ENCODE peak calls at places on chromosomes 16 and 17, in four cellular contexts. One of them, this sample, is unnamed.

GRCh38 chr16:73058221-73058615 is 10.3 kb upstream of the ZFHX3 start:
- DNase-seq in PC-3: no peak
- DNase-seq in adipocyte: peak
- DNase-seq in fibroblast of lung: no peak
- DNase-seq in this sample: peak

GRCh38 chr16:8115814-8116213 is 474.5 kb downstream of the TMEM114 start:
- DNase-seq in adipocyte: no peak
- DNase-seq in fibroblast of lung: no peak
- DNase-seq in PC-3: no peak
- DNase-seq in this sample: no peak

GRCh38 chr16:63945805-63946204 is 1176.1 kb downstream of the CDH11 start:
- DNase-seq in PC-3: no peak
- DNase-seq in fibroblast of lung: no peak
- DNase-seq in adipocyte: peak
- DNase-seq in this sample: no peak

GRCh38 chr16:54487933-54488332 is 201.3 kb upstream of the IRX3 start:
- DNase-seq in adipocyte: no peak
- DNase-seq in fibroblast of lung: no peak
- DNase-seq in PC-3: no peak
- DNase-seq in this sample: no peak

GRCh38 chr17:79803997-79804855 is 7.3 kb upstream of the CBX8 start:
- DNase-seq in adipocyte: no peak
- DNase-seq in PC-3: no peak
- DNase-seq in fibroblast of lung: peak
- DNase-seq in this sample: peak

GRCh38 chr17:61389670-61390478 is 9.8 kb upstream of the TBX2 start:
- DNase-seq in fibroblast of lung: peak
- DNase-seq in PC-3: peak
- DNase-seq in adipocyte: peak
- DNase-seq in this sample: peak

GRCh38 chr17:63150994-63151464 is 185.0 kb downstream of the TANC2 start:
- DNase-seq in fibroblast of lung: peak
- DNase-seq in PC-3: no peak
- DNase-seq in adipocyte: peak
- DNase-seq in this sample: peak

GRCh38 chr16:35200662-35201061 is 1741.2 kb downstream of the TP53TG3F start:
- DNase-seq in PC-3: no peak
- DNase-seq in fibroblast of lung: no peak
- DNase-seq in adipocyte: no peak
- DNase-seq in this sample: no peak

GRCh38 chr17:8315740-8316217 is 5.7 kb downstream of the ARHGEF15 start:
- DNase-seq in adipocyte: no peak
- DNase-seq in PC-3: no peak
- DNase-seq in fibroblast of lung: no peak
- DNase-seq in this sample: peak

GRCh38 chr16:53913082-53913870 is 209.3 kb downstream of the FTO start:
- DNase-seq in adipocyte: peak
- DNase-seq in fibroblast of lung: peak
- DNase-seq in PC-3: peak
- DNase-seq in this sample: no peak

GRCh38 chr17:19317359-19318095 is 45.0 kb downstream of the B9D1 start:
- DNase-seq in adipocyte: peak
- DNase-seq in PC-3: no peak
- DNase-seq in fibroblast of lung: peak
- DNase-seq in this sample: peak

GRCh38 chr17:35161281-35161761 is 13.7 kb downstream of the UNC45B start:
- DNase-seq in adipocyte: no peak
- DNase-seq in PC-3: no peak
- DNase-seq in fibroblast of lung: no peak
- DNase-seq in this sample: no peak

GRCh38 chr16:30983898-30984610 is 953 bp upstream of the HSD3B7 start:
- DNase-seq in PC-3: no peak
- DNase-seq in fibroblast of lung: no peak
- DNase-seq in adipocyte: no peak
- DNase-seq in this sample: no peak

GRCh38 chr16:21626659-21627277 is 25.6 kb downstream of the IGSF6 start:
- DNase-seq in PC-3: peak
- DNase-seq in fibroblast of lung: peak
- DNase-seq in adipocyte: peak
- DNase-seq in this sample: peak

GRCh38 chr17:55261311-55261710 is 3.4 kb upstream of the HLF start:
- DNase-seq in fibroblast of lung: no peak
- DNase-seq in PC-3: no peak
- DNase-seq in adipocyte: no peak
- DNase-seq in this sample: no peak

GRCh38 chr17:16286947-16287562 is 66.2 kb downstream of the CENPV start:
- DNase-seq in PC-3: no peak
- DNase-seq in fibroblast of lung: no peak
- DNase-seq in adipocyte: peak
- DNase-seq in this sample: peak

DNA sequence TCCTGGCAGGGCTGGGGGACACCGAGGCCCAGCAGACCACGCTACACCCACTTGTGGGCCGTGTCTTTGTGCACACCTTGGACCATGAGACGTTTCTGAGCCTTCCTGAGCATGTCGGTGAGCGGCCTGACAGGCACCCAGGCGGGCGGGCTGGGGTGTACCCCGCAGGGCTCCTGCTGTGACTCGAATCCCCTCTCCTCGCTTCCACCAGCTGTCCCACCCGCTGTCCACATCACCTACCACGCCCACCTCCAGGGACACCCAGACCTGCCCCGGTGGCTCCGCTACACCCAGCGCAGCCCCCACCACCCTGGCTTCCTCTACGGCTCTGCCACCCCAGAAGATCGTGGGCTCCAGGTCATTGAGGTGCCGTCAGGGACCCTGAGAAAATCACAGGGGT is 1.6 kb downstream of the SGCA start:
- DNase-seq in PC-3: no peak
- DNase-seq in adipocyte: no peak
- DNase-seq in fibroblast of lung: no peak
- DNase-seq in this sample: no peak
- H3K9ac ChIP-seq in PC-3: no peak
- H3K9ac ChIP-seq in adipocyte: no peak
- H3K9ac ChIP-seq in fibroblast of lung: no peak
- H3K9ac ChIP-seq in this sample: no peak

GRCh38 chr17:1227917-1228751 is 42.1 kb upstream of the BHLHA9 start:
- DNase-seq in fibroblast of lung: no peak
- DNase-seq in adipocyte: no peak
- DNase-seq in PC-3: no peak
- DNase-seq in this sample: peak
- H3K4me3 ChIP-seq in fibroblast of lung: no peak
- H3K4me3 ChIP-seq in adipocyte: peak
- H3K4me3 ChIP-seq in PC-3: no peak
- H3K4me3 ChIP-seq in this sample: peak

GRCh38 chr17:58344791-58345157 is 7.2 kb downstream of the SUPT4H1 start:
- DNase-seq in fibroblast of lung: no peak
- DNase-seq in adipocyte: no peak
- DNase-seq in PC-3: no peak
- DNase-seq in this sample: peak
- H3K9ac ChIP-seq in fibroblast of lung: no peak
- H3K9ac ChIP-seq in adipocyte: no peak
- H3K9ac ChIP-seq in PC-3: no peak
- H3K9ac ChIP-seq in this sample: no peak

DNA sequence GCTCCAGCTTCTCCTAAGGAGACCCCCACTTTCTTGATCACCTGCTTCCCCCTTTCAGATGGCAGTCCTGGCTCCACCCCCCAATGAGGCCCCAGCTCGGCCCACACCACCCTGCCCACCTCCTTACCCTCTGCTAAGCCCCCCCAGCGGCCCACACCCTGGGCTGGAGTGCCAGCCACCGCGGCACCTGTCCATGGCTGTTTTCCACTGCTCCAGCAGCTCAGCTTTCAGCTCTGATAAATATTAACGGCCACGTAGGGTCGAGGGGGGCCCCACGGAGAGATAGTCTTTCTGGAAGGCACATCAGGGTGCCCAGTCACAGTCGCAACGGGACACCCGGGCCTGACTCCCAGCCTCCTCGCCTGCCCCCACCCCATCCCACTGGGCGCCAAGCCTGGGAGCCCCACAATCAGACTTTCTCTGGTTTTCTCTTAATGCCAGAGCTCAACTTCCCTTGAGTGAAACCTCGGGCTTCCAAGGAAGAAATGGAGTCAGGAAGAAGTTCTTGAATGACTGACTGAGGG is 46.5 kb upstream of the CIBAR2 start:
- DNase-seq in fibroblast of lung: no peak
- DNase-seq in adipocyte: no peak
- DNase-seq in PC-3: no peak
- DNase-seq in this sample: no peak
- H3K4me3 ChIP-seq in fibroblast of lung: no peak
- H3K4me3 ChIP-seq in adipocyte: no peak
- H3K4me3 ChIP-seq in PC-3: no peak
- H3K4me3 ChIP-seq in this sample: no peak

DNA sequence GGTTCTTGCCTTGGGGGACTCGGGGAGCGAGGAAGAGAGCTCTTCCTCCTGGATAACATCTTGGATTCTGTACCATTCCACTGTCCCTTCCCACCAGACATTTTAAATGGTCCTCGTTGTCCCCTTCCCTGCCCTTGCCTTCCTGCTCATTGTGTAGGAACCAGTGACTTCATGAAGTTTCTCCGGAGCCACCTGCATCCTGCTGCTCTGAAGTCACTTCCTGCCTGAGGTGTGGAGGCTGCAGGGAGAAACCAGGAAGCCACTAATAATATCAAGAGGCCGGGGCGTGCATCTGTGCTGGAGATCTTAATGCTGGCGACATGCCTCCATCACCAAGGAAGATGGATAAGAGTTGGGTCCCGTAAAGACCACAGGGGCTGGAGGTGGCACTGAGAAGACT is 6.2 kb upstream of the SLC16A13 start:
- DNase-seq in PC-3: no peak
- DNase-seq in adipocyte: no peak
- DNase-seq in fibroblast of lung: no peak
- DNase-seq in this sample: peak
- H3K9ac ChIP-seq in PC-3: no peak
- H3K9ac ChIP-seq in adipocyte: no peak
- H3K9ac ChIP-seq in fibroblast of lung: no peak
- H3K9ac ChIP-seq in this sample: no peak

This sample was measured in endodermal cell.